ENCODE peak calls at places on chromosome 3, in seven cellular contexts. T is substantia nigra, N is kidney epithelial cell, B is chondrocyte, K is NCI-H1105 treated with DMSO at 0.1 percent for 48 hours, Y is fibroblast of the conjunctiva, L is midbrain. U is an unnamed sample.

GRCh38 chr3:71450162-71450561 is 133.4 kb downstream of the FOXP1 start:
- DNase-seq in T (no peak), B (no peak), L (no peak), K (no peak), Y (no peak), N (no peak), U (no peak)

GRCh38 chr3:65576942-65577341 is 461.8 kb downstream of the MAGI1 start:
- DNase-seq in L (no peak), T (no peak), N (no peak), K (no peak), Y (no peak), B (no peak), U (no peak)

GRCh38 chr3:100269410-100270217 is 8.8 kb downstream of the TBC1D23 start:
- DNase-seq in L (no peak), B (no peak), K (no peak), Y (peak), N (peak), T (no peak), U (peak)

GRCh38 chr3:122576174-122576940 is 1.1 kb upstream of the PARP15 start:
- DNase-seq in L (no peak), N (no peak), B (no peak), K (no peak), T (no peak), Y (no peak), U (no peak)

GRCh38 chr3:65669163-65669875 is 369.4 kb downstream of the MAGI1 start:
- DNase-seq in N (no peak), L (no peak), T (no peak), Y (peak), K (no peak), B (no peak), U (no peak)

GRCh38 chr3:97882975-97883598 is 61.3 kb downstream of the CRYBG3 start:
- DNase-seq in K (peak), T (no peak), B (no peak), L (no peak), N (no peak), Y (peak), U (peak)

GRCh38 chr3:188796122-188796631 is 375.6 kb upstream of the TPRG1 start:
- DNase-seq in K (no peak), B (no peak), Y (no peak), T (no peak), L (peak), N (no peak), U (no peak)

GRCh38 chr3:149163066-149163465 is 33.6 kb downstream of the HPS3 start:
- DNase-seq in K (no peak), B (no peak), L (no peak), T (no peak), N (no peak), Y (no peak), U (no peak)

GRCh38 chr3:90062018-90062417 is 954.6 kb downstream of the EPHA3 start:
- DNase-seq in T (no peak), B (no peak), L (no peak), N (peak), K (no peak), Y (peak), U (no peak)

GRCh38 chr3:29185706-29186105 is 95.2 kb upstream of the RBMS3 start:
- DNase-seq in L (no peak), K (no peak), T (no peak), Y (no peak), B (no peak), N (no peak), U (no peak)

GRCh38 chr3:17431004-17431403 is 311.4 kb downstream of the TBC1D5 start:
- DNase-seq in B (no peak), T (no peak), L (peak), K (peak), N (no peak), Y (peak), U (no peak)

GRCh38 chr3:66747251-66747650 is 246.4 kb upstream of the LRIG1 start:
- DNase-seq in Y (no peak), B (no peak), T (no peak), K (no peak), L (no peak), N (no peak), U (no peak)

GRCh38 chr3:123993818-123994217 is 1.9 kb upstream of the ROPN1 start:
- DNase-seq in B (no peak), L (no peak), Y (no peak), T (no peak), N (no peak), K (peak), U (no peak)

GRCh38 chr3:145854486-145854885 is 306.5 kb downstream of the PLOD2 start:
- DNase-seq in B (no peak), T (no peak), Y (no peak), L (no peak), N (no peak), K (no peak), U (no peak)

GRCh38 chr3:149010504-149010951 is 19.2 kb downstream of the GYG1 start:
- DNase-seq in B (no peak), Y (no peak), N (no peak), T (no peak), K (no peak), L (no peak), U (no peak)

GRCh38 chr3:16810593-16811367 is 74.0 kb upstream of the PLCL2 start:
- DNase-seq in Y (no peak), B (no peak), T (no peak), N (no peak), L (no peak), K (no peak), U (no peak)